ENCODE peak calls at places on chromosomes 5 and 9, in ten cellular contexts. I is transverse colon, N is HepG2, J is sigmoid colon, V is upper lobe of left lung, Z is GM12878, L is H1, R is K562, X is SK-N-SH, T is esophagus muscularis mucosa. Y is an unnamed sample.

GRCh38 chr5:157602505-157602904 is 26.9 kb upstream of the ADAM19 start:
- DNase-seq in V (no peak), L (no peak), R (no peak), T (no peak), X (no peak), I (no peak), Z (no peak), N (no peak), J (no peak), Y (no peak)

GRCh38 chr5:155332618-155333017 is 319.1 kb downstream of the KIF4B start:
- DNase-seq in I (no peak), T (no peak), J (no peak), V (no peak), N (no peak), L (no peak), R (no peak), X (no peak), Z (no peak), Y (no peak)

GRCh38 chr9:111118256-111118950 is 80.1 kb upstream of the LPAR1 start:
- DNase-seq in R (no peak), L (no peak), X (no peak), J (no peak), V (no peak), T (no peak), N (no peak), Z (no peak), I (no peak), Y (no peak)

GRCh38 chr5:13956441-13956840 is 12.0 kb upstream of the DNAH5 start:
- DNase-seq in J (no peak), Z (no peak), R (no peak), X (no peak), L (no peak), V (no peak), N (no peak), T (no peak), I (no peak), Y (no peak)

GRCh38 chr5:67773439-67773988 is 442.0 kb upstream of the PIK3R1 start:
- DNase-seq in N (peak; percentile 92), Z (no peak), J (peak; percentile 69), R (no peak), X (no peak), I (peak; percentile 20), V (no peak), L (no peak), T (no peak), Y (no peak)

GRCh38 chr9:13470836-13471235 is 191.3 kb upstream of the MPDZ start:
- DNase-seq in R (no peak), L (no peak), N (no peak), I (no peak), X (no peak), V (no peak), Z (no peak), J (no peak), T (no peak), Y (no peak)

GRCh38 chr5:98514106-98514665 is 259.3 kb upstream of the RGMB start:
- DNase-seq in Z (no peak), X (no peak), L (no peak), V (no peak), I (no peak), J (no peak), R (no peak), N (no peak), T (no peak), Y (no peak)

GRCh38 chr9:88043647-88044046 is 69.3 kb upstream of the CDK20 start:
- DNase-seq in V (no peak), X (no peak), R (no peak), N (no peak), J (no peak), L (no peak), I (no peak), T (no peak), Z (no peak), Y (no peak)

GRCh38 chr9:124353811-124354274 is 61.4 kb downstream of the PSMB7 start:
- DNase-seq in R (no peak), L (no peak), T (no peak), J (peak; percentile 50), V (no peak), X (no peak), N (no peak), Z (no peak), I (no peak), Y (no peak)

GRCh38 chr9:129368458-129368978 is 190.5 kb upstream of the IER5L start:
- DNase-seq in R (no peak), X (no peak), N (no peak), Z (no peak), J (no peak), T (no peak), I (no peak), L (no peak), V (no peak), Y (no peak)

GRCh38 chr5:112483704-112484103 is 64.6 kb upstream of the EPB41L4A start:
- DNase-seq in V (no peak), N (no peak), X (no peak), T (no peak), I (no peak), J (no peak), Z (no peak), R (no peak), L (no peak), Y (no peak)

GRCh38 chr9:4375424-4376195 is 75.7 kb upstream of the GLIS3 start:
- DNase-seq in X (peak; percentile 27), I (no peak), J (no peak), T (peak; percentile 53), L (no peak), Z (no peak), R (no peak), N (no peak), V (no peak), Y (no peak)

GRCh38 chr5:80114856-80115255 is 79.7 kb downstream of the THBS4 start:
- DNase-seq in V (no peak), N (no peak), L (no peak), T (no peak), X (no peak), R (no peak), J (no peak), I (peak; percentile 79), Z (no peak), Y (no peak)

GRCh38 chr5:35213608-35214007 is 16.7 kb downstream of the PRLR start:
- DNase-seq in L (no peak), T (no peak), N (no peak), R (no peak), X (no peak), Z (no peak), I (no peak), J (no peak), V (no peak), Y (no peak)

GRCh38 chr9:130265431-130266235 is at the start of gene HMCN2:
- DNase-seq in T (no peak), Z (no peak), X (peak; percentile 87), J (peak; percentile 86), L (peak; percentile 76), R (no peak), I (no peak), V (peak; percentile 84), N (no peak), Y (no peak)

GRCh38 chr5:68446070-68446357 is 230.5 kb downstream of the PIK3R1 start:
- DNase-seq in V (no peak), X (no peak), L (no peak), T (no peak), J (no peak), Z (no peak), N (no peak), I (no peak), R (no peak), Y (no peak)

GRCh38 chr5:79666758-79667157 is 22.9 kb upstream of the CMYA5 start:
- DNase-seq in L (no peak), N (no peak), V (no peak), I (no peak), T (no peak), J (no peak), X (no peak), Z (no peak), R (no peak), Y (no peak)

GRCh38 chr5:65800775-65801174 is 78.8 kb downstream of the NLN start:
- DNase-seq in V (no peak), R (no peak), X (no peak), T (peak; percentile 64), Z (no peak), N (no peak), J (no peak), I (no peak), L (no peak), Y (no peak)

GRCh38 chr5:65802080-65802479 is 80.1 kb downstream of the NLN start:
- DNase-seq in I (no peak), N (no peak), T (peak; percentile 45), Z (no peak), J (no peak), X (no peak), R (no peak), V (peak; percentile 41), L (no peak), Y (no peak)

GRCh38 chr5:65802820-65803219 is 80.8 kb downstream of the NLN start:
- DNase-seq in I (no peak), L (no peak), X (no peak), T (no peak), V (no peak), J (no peak), R (no peak), N (no peak), Z (no peak), Y (no peak)

GRCh38 chr5:65799857-65800256 is 77.9 kb downstream of the NLN start:
- DNase-seq in X (no peak), N (no peak), R (no peak), T (peak; percentile 4), L (no peak), J (no peak), I (no peak), V (no peak), Z (no peak), Y (no peak)

GRCh38 chr5:65801332-65801731 is 79.3 kb downstream of the NLN start:
- DNase-seq in V (no peak), L (no peak), T (no peak), Z (no peak), X (no peak), J (no peak), I (no peak), R (no peak), N (no peak), Y (no peak)
- H3K27ac ChIP-seq in V (no peak overlapping the region), L (no peak overlapping the region), T (no peak overlapping the region), Z (no peak overlapping the region), X (peak overlapping the region; percentile 11), J (no peak overlapping the region), I (no peak overlapping the region), R (no peak overlapping the region), N (no peak overlapping the region), Y (no peak overlapping the region)

GRCh38 chr9:121700165-121700830 is 48.9 kb downstream of the DAB2IP start:
- DNase-seq in N (no peak), T (no peak), X (peak; percentile 78), L (peak; percentile 77), I (peak; percentile 75), V (no peak), Z (no peak), J (peak; percentile 85), R (no peak), Y (peak; percentile 85)
- TF ChIP-seq EP300 in N (no peak), T (no peak), X (no peak), L (no peak), I (no peak), V (no peak), Z (no peak), J (no peak), R (no peak), Y (no peak)

GRCh38 chr5:149719666-149720065 is 10.4 kb upstream of the PPARGC1B start:
- DNase-seq in I (peak; percentile 43), J (no peak), Z (no peak), T (no peak), R (no peak), N (no peak), V (no peak), L (no peak), X (no peak), Y (peak; percentile 81)
- TF ChIP-seq POLR2AphosphoS5 in I (no peak), J (no peak), Z (no peak), T (no peak), R (no peak), N (no peak), V (no peak), L (no peak), X (no peak), Y (peak; percentile 30)

GRCh38 chr9:7799934-7800285 is 332 bp upstream of the DMAC1 start:
- DNase-seq in R (no peak), V (no peak), I (no peak), J (no peak), Z (no peak), X (no peak), N (no peak), L (no peak), T (no peak), Y (no peak)
- H3K27ac ChIP-seq in R (no peak overlapping the region), V (peak overlapping the region; percentile 91), I (peak overlapping the region; percentile 83), J (peak overlapping the region; percentile 89), Z (no peak overlapping the region), X (no peak overlapping the region), N (no peak overlapping the region), L (no peak overlapping the region), T (peak overlapping the region; percentile 86), Y (peak overlapping the region; percentile 90)